ENCODE peak calls at places on chromosomes 1 and 21, in eight cellular contexts. S is testis; H is effector memory CD4-positive, alpha-beta T cell; Q is IMR-90; M is tibial artery; O is HCT116; R is A549; N is DND-41. E is an unnamed sample. For H3K4me1, the result is how much of the 10 kb centered on the place peaks cover.

GRCh38 chr1:197692965-197693364 is 82.3 kb downstream of the DENND1B start:
- DNase-seq in S (no peak), Q (peak), H (no peak), R (peak), M (no peak), O (peak), N (no peak), E (no peak)

GRCh38 chr21:44956356-44957046 is 16.7 kb downstream of the SLX9 start:
- DNase-seq in M (peak), Q (no peak), H (no peak), S (no peak), N (no peak), R (no peak), O (no peak), E (no peak)

GRCh38 chr1:230807551-230808267 is 60.5 kb downstream of the CAPN9 start:
- DNase-seq in N (no peak), O (no peak), S (no peak), R (no peak), H (no peak), Q (no peak), M (no peak), E (no peak)

GRCh38 chr1:76826072-76826827 is 41.0 kb upstream of the ST6GALNAC5 start:
- DNase-seq in N (no peak), M (no peak), H (no peak), Q (peak), R (no peak), O (no peak), S (no peak), E (no peak)

GRCh38 chr1:166489670-166490436 is 323.1 kb upstream of the FAM78B start:
- DNase-seq in N (peak), O (peak), S (no peak), H (peak), M (no peak), Q (no peak), R (peak), E (no peak)

GRCh38 chr1:176374967-176375569 is 87.9 kb upstream of the PAPPA2 start:
- DNase-seq in H (no peak), S (peak), Q (peak), M (peak), O (peak), R (peak), N (peak), E (peak)

GRCh38 chr1:31371560-31371959 is 1.3 kb downstream of the FABP3 start:
- DNase-seq in H (no peak), O (no peak), Q (no peak), R (no peak), S (peak), M (no peak), N (no peak), E (no peak)

GRCh38 chr1:110880708-110881374 is 7.9 kb downstream of the CD53 start:
- DNase-seq in S (no peak), R (no peak), O (no peak), Q (no peak), M (no peak), N (no peak), H (peak), E (no peak)

GRCh38 chr1:31837441-31838158 is 21.8 kb upstream of the SPOCD1 start:
- DNase-seq in M (no peak), R (no peak), N (no peak), Q (no peak), O (no peak), H (no peak), S (no peak), E (no peak)

GRCh38 chr1:100321098-100321493 is 31.2 kb upstream of the CDC14A start:
- DNase-seq in N (no peak), M (no peak), S (no peak), R (no peak), H (no peak), O (no peak), Q (no peak), E (no peak)

GRCh38 chr1:116365857-116366256 is 7.2 kb upstream of the ATP1A1 start:
- DNase-seq in R (no peak), Q (no peak), O (no peak), M (no peak), N (no peak), S (no peak), H (no peak), E (no peak)

GRCh38 chr1:84835169-84835568 is 57.8 kb downstream of the LPAR3 start:
- DNase-seq in S (no peak), N (no peak), H (no peak), O (no peak), Q (peak), R (no peak), M (no peak), E (no peak)

GRCh38 chr1:197850042-197850441 is 52.4 kb upstream of the C1orf53 start:
- DNase-seq in S (no peak), R (no peak), N (no peak), O (no peak), H (no peak), M (no peak), Q (no peak), E (no peak)

GRCh38 chr1:31036749-31037500 is 28.6 kb downstream of the PUM1 start:
- DNase-seq in R (no peak), M (no peak), H (no peak), N (no peak), S (no peak), O (no peak), Q (peak), E (no peak)

GRCh38 chr1:5835179-5835562 is 157.1 kb downstream of the NPHP4 start:
- DNase-seq in M (no peak), O (no peak), H (no peak), Q (no peak), N (no peak), S (no peak), R (no peak), E (no peak)

GRCh38 chr1:56844709-56845108 is 9.9 kb upstream of the C8A start:
- DNase-seq in S (no peak), O (no peak), M (no peak), N (no peak), R (no peak), H (no peak), Q (no peak), E (no peak)

GRCh38 chr1:218494000-218494399 is 148.9 kb downstream of the TGFB2 start:
- DNase-seq in O (no peak), Q (no peak), M (no peak), N (no peak), H (no peak), R (no peak), S (no peak), E (no peak)

GRCh38 chr1:153490272-153491051 is 30.0 kb upstream of the S100A7 start:
- DNase-seq in R (peak), M (peak), N (no peak), H (no peak), O (peak), Q (peak), S (peak), E (no peak)

GRCh38 chr1:1080122-1080753 is 6.1 kb upstream of the RNF223 start:
- DNase-seq in H (no peak), R (peak), M (peak), S (peak), Q (peak), O (peak), N (no peak), E (peak)

GRCh38 chr1:18731591-18732235 is 101.1 kb downstream of the PAX7 start:
- DNase-seq in S (no peak), H (no peak), R (no peak), N (no peak), M (no peak), Q (no peak), O (no peak), E (no peak)

GRCh38 chr21:45985471-45986315 is 4.1 kb downstream of the COL6A1 start:
- DNase-seq in H (no peak), R (no peak), M (peak), Q (no peak), S (no peak), O (no peak), N (no peak), E (no peak)

GRCh38 chr21:45987121-45987711 is 5.6 kb downstream of the COL6A1 start:
- DNase-seq in Q (no peak), N (no peak), R (no peak), H (no peak), M (no peak), S (no peak), O (no peak), E (no peak)

GRCh38 chr21:45984584-45985095 is 3.1 kb downstream of the COL6A1 start:
- DNase-seq in N (no peak), R (no peak), S (no peak), Q (no peak), M (no peak), H (no peak), O (no peak), E (no peak)

GRCh38 chr21:45988366-45989347 is 7.1 kb downstream of the COL6A1 start:
- DNase-seq in S (peak), H (no peak), Q (no peak), M (no peak), O (no peak), R (no peak), N (no peak), E (no peak)

GRCh38 chr21:45986316-45987051 is 4.9 kb downstream of the COL6A1 start:
- DNase-seq in R (no peak), S (no peak), H (no peak), N (no peak), Q (no peak), M (peak), O (no peak), E (no peak)
- H3K4me1 ChIP-seq in R (under half), S (under half), H (under half), N (under half), Q (under half), M (under half), O (under half), E (under half)

GRCh38 chr1:23558872-23559135 is 497 bp downstream of the ID3 start:
- DNase-seq in N (no peak), R (peak), O (no peak), S (no peak), Q (no peak), M (no peak), H (no peak), E (no peak)
- H3K4me1 ChIP-seq in N (half or more), R (half or more), O (half or more), S (under half), Q (under half), M (under half), H (under half), E (under half)

GRCh38 chr1:33234588-33234990 is 21.7 kb upstream of the ZNF362 start:
- DNase-seq in R (no peak), H (no peak), Q (no peak), N (peak), M (no peak), O (no peak), S (no peak), E (no peak)

GRCh38 chr1:33234131-33234530 is 22.2 kb upstream of the ZNF362 start:
- DNase-seq in M (no peak), H (no peak), Q (no peak), N (no peak), O (no peak), R (no peak), S (no peak), E (no peak)

GRCh38 chr1:33236498-33236897 is 19.8 kb upstream of the ZNF362 start:
- DNase-seq in O (no peak), H (no peak), Q (no peak), S (no peak), R (no peak), M (no peak), N (no peak), E (no peak)

GRCh38 chr1:33237579-33237978 is 18.7 kb upstream of the ZNF362 start:
- DNase-seq in R (no peak), N (no peak), O (no peak), S (no peak), H (no peak), Q (no peak), M (no peak), E (no peak)

GRCh38 chr1:33235521-33235920 is 20.8 kb upstream of the ZNF362 start:
- DNase-seq in Q (no peak), M (peak), N (no peak), O (no peak), H (no peak), R (no peak), S (no peak), E (no peak)
- H3K4me1 ChIP-seq in Q (under half), M (under half), N (under half), O (under half), H (under half), R (under half), S (under half), E (under half)

DNA sequence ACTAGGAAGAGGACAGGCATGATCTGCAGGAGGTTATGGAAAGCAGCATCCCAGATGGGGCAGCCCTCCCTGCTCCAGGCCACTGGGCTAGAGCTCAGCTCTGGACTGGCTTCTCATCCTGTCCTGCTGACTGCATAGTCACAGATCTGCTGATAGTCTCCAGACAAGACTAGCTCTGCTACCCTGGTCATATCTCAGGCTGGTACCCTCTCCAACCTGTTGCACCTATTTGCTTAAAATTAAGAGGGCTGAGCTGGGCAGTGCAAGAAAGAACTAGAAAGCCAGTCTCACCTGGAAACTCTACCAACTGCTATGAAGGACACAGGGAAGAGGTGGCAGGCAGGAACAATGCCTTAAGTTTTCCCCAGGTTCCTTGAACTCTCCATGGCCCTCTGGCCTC is 40.4 kb downstream of the ITPKB start:
- DNase-seq in H (no peak), M (no peak), N (no peak), R (no peak), O (no peak), S (no peak), Q (no peak), E (no peak)
- H3K4me1 ChIP-seq in H (half or more), M (under half), N (under half), R (under half), O (under half), S (under half), Q (under half), E (under half)

DNA sequence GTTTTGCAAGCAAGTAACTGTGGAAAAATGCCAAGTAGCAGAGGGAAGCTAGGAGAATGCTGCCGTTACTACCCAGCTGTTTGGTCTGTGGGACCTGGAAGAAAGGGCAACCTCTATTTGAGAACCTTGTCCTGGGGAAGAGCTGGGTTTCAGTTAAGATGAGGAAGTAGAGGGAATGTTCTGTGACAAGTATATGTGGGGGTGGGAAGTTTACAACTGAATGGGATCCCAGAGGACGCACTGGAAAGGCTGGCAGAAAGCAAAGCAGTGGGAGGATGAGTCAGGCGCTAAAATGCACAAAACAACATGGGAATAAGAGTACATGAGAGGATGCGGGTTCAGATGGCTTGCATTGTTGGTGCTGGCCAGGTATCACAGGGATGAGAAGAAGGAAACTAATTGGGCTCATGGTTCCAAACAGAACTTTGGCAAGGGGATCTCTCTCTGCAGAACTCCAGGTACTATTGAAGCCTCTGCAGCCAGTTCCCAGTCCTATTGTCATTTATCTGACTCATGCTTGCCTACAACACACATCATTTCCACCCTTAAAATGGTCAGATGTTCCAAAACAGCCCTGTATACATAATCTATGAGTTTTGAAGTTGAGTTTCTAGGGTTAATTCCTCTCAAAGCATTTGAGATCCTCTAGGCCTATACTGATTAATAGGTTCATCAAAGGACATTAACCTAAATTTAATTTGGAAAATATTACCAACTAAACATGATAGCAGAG is 88.5 kb upstream of the VAV3 start:
- DNase-seq in S (no peak), H (no peak), O (no peak), R (no peak), N (no peak), M (no peak), Q (peak), E (no peak)
- H3K4me1 ChIP-seq in S (under half), H (under half), O (under half), R (under half), N (half or more), M (under half), Q (under half), E (under half)

GRCh38 chr1:17117451-17118265 is 1.6 kb downstream of the PADI2 start:
- DNase-seq in R (no peak), M (no peak), N (no peak), H (no peak), S (no peak), O (no peak), Q (no peak), E (no peak)

GRCh38 chr1:17118706-17119075 is 560 bp downstream of the PADI2 start:
- DNase-seq in S (no peak), N (no peak), O (no peak), H (no peak), M (no peak), R (no peak), Q (no peak), E (no peak)

GRCh38 chr1:17119076-17119743 is at the start of gene PADI2:
- DNase-seq in O (peak), S (peak), N (no peak), R (peak), M (no peak), Q (peak), H (no peak), E (no peak)

GRCh38 chr1:17118268-17118667 is 983 bp downstream of the PADI2 start:
- DNase-seq in N (no peak), O (no peak), H (no peak), S (no peak), R (no peak), M (no peak), Q (no peak), E (no peak)

DNA sequence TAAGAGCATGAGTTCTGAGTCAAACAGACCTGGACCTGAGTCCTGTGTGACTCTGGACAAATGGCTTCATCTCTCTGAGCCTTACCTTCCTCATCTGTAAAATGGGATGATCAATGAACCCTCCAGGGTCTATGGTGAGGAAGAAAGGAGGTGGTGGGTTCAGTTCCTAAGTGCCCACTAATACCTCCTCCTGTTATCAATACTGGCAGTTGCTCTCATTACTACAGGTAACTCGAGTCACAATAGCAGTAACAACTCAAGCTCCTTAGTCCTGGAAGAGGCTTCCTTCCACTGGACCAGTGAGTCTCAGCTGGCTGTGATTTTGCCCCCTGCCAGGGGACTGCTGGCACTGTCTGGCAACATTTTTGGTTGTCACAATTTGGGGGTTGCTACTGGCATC is 2.6 kb downstream of the PADI2 start:
- DNase-seq in H (no peak), Q (no peak), S (no peak), R (no peak), N (no peak), O (no peak), M (no peak), E (no peak)
- H3K4me1 ChIP-seq in H (under half), Q (under half), S (under half), R (under half), N (under half), O (under half), M (under half), E (under half)

E was measured in NT2/D1.